ENCODE peak calls at places on chromosomes 4 and X, in six cellular contexts. M, S, C, U, K and E are unnamed samples.

GRCh38 chr4:184298255-184298654 is 80.6 kb upstream of the ENPP6 start:
- DNase-seq in M (no peak), K (no peak), S (no peak), U (no peak), C (no peak), E (no peak)

GRCh38 chr4:71711985-71712348 is 71.9 kb downstream of the GC start:
- DNase-seq in S (no peak), K (no peak), U (no peak), C (no peak), M (no peak), E (no peak)

GRCh38 chr4:130576218-130576617 is 1480.3 kb downstream of the C4orf33 start:
- DNase-seq in S (no peak), M (no peak), U (no peak), C (no peak), K (no peak), E (no peak)

GRCh38 chrX:31294475-31294874 is 222.6 kb upstream of the FTHL17 start:
- DNase-seq in U (no peak), S (no peak), M (no peak), C (no peak), K (no peak), E (no peak)

GRCh38 chr4:122576261-122577188 is 44.3 kb downstream of the IL21 start:
- DNase-seq in U (peak), M (peak), K (no peak), S (peak), C (no peak), E (peak)

GRCh38 chr4:43353552-43353951 is 461.0 kb downstream of the GRXCR1 start:
- DNase-seq in M (no peak), S (no peak), K (no peak), C (no peak), U (no peak), E (no peak)

GRCh38 chr4:82833696-82834313 is 35.2 kb upstream of the SCD5 start:
- DNase-seq in M (no peak), U (peak), S (peak), C (peak), K (peak), E (peak)

GRCh38 chrX:55450259-55450658 is 1.7 kb upstream of the MAGEH1 start:
- DNase-seq in M (no peak), C (no peak), U (no peak), S (peak), K (no peak), E (no peak)

GRCh38 chr4:132114885-132115284 is 1034.2 kb upstream of the PCDH10 start:
- DNase-seq in S (no peak), C (no peak), U (peak), K (no peak), M (no peak), E (no peak)

GRCh38 chr4:183960021-183960420 is 54.9 kb downstream of the STOX2 start:
- DNase-seq in S (peak), U (no peak), K (no peak), C (peak), M (no peak), E (peak)

GRCh38 chrX:53831662-53832635 is 145.4 kb upstream of the HUWE1 start:
- DNase-seq in M (peak), K (peak), C (no peak), U (peak), S (peak), E (peak)

GRCh38 chr4:184744251-184744650 is 10.4 kb upstream of the CENPU start:
- DNase-seq in S (no peak), K (no peak), U (no peak), C (no peak), M (no peak), E (no peak)

GRCh38 chr4:102535398-102536082 is 34.4 kb downstream of the NFKB1 start:
- DNase-seq in K (no peak), S (no peak), C (peak), U (peak), M (no peak), E (peak)

GRCh38 chrX:139795196-139795595 is 87.2 kb upstream of the MCF2 start:
- DNase-seq in U (no peak), S (no peak), C (no peak), M (no peak), K (no peak), E (no peak)

GRCh38 chrX:357035-357692 is 29.5 kb downstream of the PPP2R3B start:
- DNase-seq in M (no peak), U (no peak), C (no peak), K (no peak), S (no peak), E (no peak)

GRCh38 chr4:39970559-39971270 is 7.0 kb downstream of the PDS5A start:
- DNase-seq in C (no peak), K (no peak), U (no peak), S (peak), M (no peak), E (no peak)

GRCh38 chrX:68999351-68999750 is 165.9 kb downstream of the PJA1 start:
- DNase-seq in K (no peak), U (no peak), S (peak), M (no peak), C (no peak), E (no peak)

GRCh38 chr4:176538217-176538925 is 218.6 kb downstream of the SPCS3 start:
- DNase-seq in U (peak), K (no peak), C (peak), M (no peak), S (peak), E (peak)